ENCODE peak calls at places on chromosomes 11 and 22, in four cellular contexts. N, Q, U and T are unnamed samples.

GRCh38 chr22:30968015-30968923 is at the start of gene MORC2:
- DNase-seq in N (no peak), Q (peak), U (peak), T (no peak)

GRCh38 chr11:83865636-83866461 is 579.7 kb upstream of the CCDC90B start:
- DNase-seq in N (no peak), Q (no peak), U (no peak), T (no peak)

GRCh38 chr11:129460714-129461113 is 85.1 kb downstream of the BARX2 start:
- DNase-seq in N (no peak), Q (peak), U (no peak), T (no peak)

GRCh38 chr11:116782728-116783127 is 5.1 kb downstream of the ZPR1 start:
- DNase-seq in N (no peak), Q (no peak), U (no peak), T (no peak)

GRCh38 chr11:72556433-72556832 is 117.8 kb downstream of the PDE2A start:
- DNase-seq in N (no peak), Q (no peak), U (no peak), T (no peak)

GRCh38 chr11:93570759-93571413 is 27.7 kb upstream of the SMCO4 start:
- DNase-seq in N (no peak), Q (peak), U (no peak), T (no peak)

GRCh38 chr11:92417326-92417725 is 192.7 kb downstream of the FAT3 start:
- DNase-seq in N (no peak), Q (no peak), U (no peak), T (no peak)

GRCh38 chr11:105609832-105610781 is at the start of gene GRIA4:
- DNase-seq in N (no peak), Q (no peak), U (no peak), T (no peak)

GRCh38 chr11:31772412-31772811 is 38.7 kb downstream of the PAX6 start:
- DNase-seq in N (no peak), Q (no peak), U (no peak), T (no peak)

GRCh38 chr11:18650859-18651557 is 16.9 kb upstream of the SPTY2D1 start:
- DNase-seq in N (peak), Q (peak), U (peak), T (no peak)

GRCh38 chr11:12746593-12747097 is 72.4 kb downstream of the TEAD1 start:
- DNase-seq in N (peak), Q (peak), U (peak), T (no peak)

GRCh38 chr11:118343981-118344521 is at the start of gene CD3G:
- DNase-seq in N (no peak), Q (no peak), U (no peak), T (no peak)
- TF ChIP-seq SIN3A in N (no peak), Q (no peak), U (no peak), T (no peak)

DNA sequence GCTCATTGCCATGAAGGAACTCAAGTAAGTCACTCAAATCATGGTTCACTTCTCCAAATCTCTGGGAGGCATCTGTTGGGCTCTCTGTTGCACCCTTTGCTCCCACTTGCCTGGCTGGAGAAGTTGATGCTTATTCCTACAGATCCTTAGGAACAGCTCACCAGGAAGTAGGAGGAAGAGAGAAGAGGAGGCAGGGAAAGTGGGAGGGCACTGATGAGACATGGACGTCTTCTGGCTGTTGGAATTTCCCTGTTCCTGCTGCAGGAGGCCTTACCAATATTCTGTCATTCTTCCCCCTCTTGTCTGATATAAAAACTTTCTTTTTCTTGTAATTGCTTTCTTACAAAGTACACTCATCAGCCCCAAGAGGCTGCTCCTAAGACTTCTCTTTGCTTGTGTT is 13.6 kb downstream of the POLR2F start:
- DNase-seq in N (no peak), Q (no peak), U (no peak), T (no peak)
- TF ChIP-seq TCF7L2 in N (no peak), Q (no peak), U (no peak), T (no peak)

GRCh38 chr11:11146830-11147229 is 206.2 kb downstream of the CSNK2A3 start:
- DNase-seq in N (no peak), Q (no peak), U (no peak), T (no peak)

GRCh38 chr11:11148598-11148997 is 204.5 kb downstream of the CSNK2A3 start:
- DNase-seq in N (no peak), Q (no peak), U (no peak), T (no peak)

GRCh38 chr11:11152877-11153276 is 200.2 kb downstream of the CSNK2A3 start:
- DNase-seq in N (no peak), Q (no peak), U (no peak), T (no peak)

GRCh38 chr11:11148104-11148509 is 204.9 kb downstream of the CSNK2A3 start:
- DNase-seq in N (no peak), Q (no peak), U (peak), T (no peak)

GRCh38 chr11:11149671-11150459 is 203.2 kb downstream of the CSNK2A3 start:
- DNase-seq in N (no peak), Q (no peak), U (no peak), T (no peak)
- TF ChIP-seq SIN3A in N (no peak), Q (no peak), U (no peak), T (no peak)

DNA sequence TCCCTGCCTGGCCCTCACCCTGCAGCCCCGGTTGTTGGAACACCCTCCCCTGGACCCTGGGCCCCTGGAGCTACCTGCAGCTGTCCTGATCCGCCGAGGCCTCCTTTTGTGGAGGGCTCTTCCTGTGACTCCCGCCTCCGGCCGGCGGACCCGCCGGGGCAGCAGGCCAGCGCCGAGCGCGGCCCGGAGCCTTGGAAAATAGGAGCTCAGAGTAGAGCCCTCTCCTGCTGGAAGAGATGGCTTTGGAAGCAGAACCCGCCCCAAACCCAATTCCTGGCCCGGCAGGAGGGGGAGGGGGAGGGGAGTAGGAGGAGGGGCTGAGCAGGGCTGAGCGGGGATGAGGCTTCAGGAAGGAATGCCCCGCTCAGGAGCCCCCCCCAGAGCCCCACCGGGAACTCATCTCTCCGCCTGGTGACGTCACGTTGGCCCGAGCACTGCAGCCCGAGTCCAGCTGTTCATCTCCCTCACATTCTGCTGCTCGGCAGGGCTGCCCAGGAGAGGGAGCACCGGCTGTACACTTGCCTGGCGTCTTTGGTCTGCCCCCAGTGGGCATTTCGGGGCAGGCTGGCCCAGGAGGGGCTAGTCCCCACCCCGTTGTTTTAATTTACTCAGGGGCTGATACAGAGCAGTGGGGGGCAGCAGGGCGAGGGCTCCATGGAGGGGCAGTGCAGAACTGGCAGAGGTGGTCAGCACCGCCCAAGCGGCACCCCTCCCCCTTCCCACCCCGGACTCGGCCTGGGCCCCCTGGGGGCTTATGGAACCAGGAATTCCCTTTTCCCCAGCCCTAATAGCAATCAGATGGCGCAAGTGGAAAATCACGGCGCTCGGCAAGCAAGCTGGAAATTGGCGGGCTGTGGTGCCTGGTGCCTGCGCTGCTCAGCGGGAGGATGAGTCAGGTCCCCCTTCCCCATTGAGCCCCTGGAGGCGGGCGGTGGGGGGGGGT is at the start of gene MRGPRF:
- DNase-seq in N (no peak), Q (no peak), U (no peak), T (no peak)
- TF ChIP-seq TCF7L2 in N (no peak), Q (no peak), U (no peak), T (no peak)

DNA sequence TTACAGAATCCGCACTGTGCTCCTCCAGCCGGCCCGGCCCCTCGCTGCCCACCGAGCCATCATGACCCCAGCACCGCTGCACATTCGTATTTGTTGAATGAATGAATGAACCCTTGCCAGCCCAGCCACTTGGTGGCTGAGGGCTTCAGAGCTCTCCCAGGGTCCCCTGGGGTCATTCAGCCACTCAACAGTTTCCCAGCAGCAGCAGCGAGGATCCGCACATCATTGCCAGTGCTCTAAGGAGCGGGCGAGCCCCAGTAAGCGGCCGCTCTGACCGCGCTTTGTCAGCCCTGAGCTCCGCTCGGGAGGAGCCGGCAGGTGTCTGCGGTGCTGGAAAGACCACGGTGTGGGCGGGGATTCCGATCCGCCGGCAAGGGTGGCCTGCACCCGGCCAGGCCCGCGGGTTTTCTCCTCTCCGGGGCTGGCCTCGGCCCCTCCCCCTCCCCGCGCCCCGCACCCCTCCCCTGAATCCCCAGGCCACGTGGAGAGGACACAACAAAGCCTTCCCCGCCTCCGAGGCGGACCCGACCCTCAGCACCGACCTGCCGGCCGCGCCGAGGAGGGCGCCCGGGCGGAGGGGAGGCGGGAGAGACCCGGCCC is 563 bp downstream of the BID start:
- DNase-seq in N (no peak), Q (peak), U (peak), T (no peak)
- TF ChIP-seq SIN3A in N (no peak), Q (peak), U (peak), T (no peak)

GRCh38 chr11:135033545-135033944 is 621.5 kb upstream of the B3GAT1 start:
- DNase-seq in N (no peak), Q (peak), U (no peak), T (no peak)
- TF ChIP-seq TCF7L2 in N (no peak), Q (no peak), U (no peak), T (no peak)

GRCh38 chr11:88170680-88171079 is 4.6 kb downstream of the RAB38 start:
- DNase-seq in N (no peak), Q (no peak), U (no peak), T (no peak)

GRCh38 chr11:88169481-88169880 is 5.8 kb downstream of the RAB38 start:
- DNase-seq in N (no peak), Q (no peak), U (no peak), T (no peak)

GRCh38 chr11:88167853-88168252 is 7.4 kb downstream of the RAB38 start:
- DNase-seq in N (no peak), Q (no peak), U (no peak), T (no peak)

GRCh38 chr11:88171982-88172381 is 3.3 kb downstream of the RAB38 start:
- DNase-seq in N (no peak), Q (no peak), U (no peak), T (no peak)

GRCh38 chr11:88169881-88170280 is 5.4 kb downstream of the RAB38 start:
- DNase-seq in N (no peak), Q (no peak), U (no peak), T (no peak)
- TF ChIP-seq SIN3A in N (no peak), Q (no peak), U (no peak), T (no peak)

GRCh38 chr11:71080239-71081097 is 171.9 kb downstream of the SHANK2 start:
- DNase-seq in N (peak), Q (peak), U (peak), T (peak)

GRCh38 chr11:71078482-71078881 is 173.9 kb downstream of the SHANK2 start:
- DNase-seq in N (peak), Q (no peak), U (no peak), T (no peak)

GRCh38 chr11:71081704-71082230 is 170.6 kb downstream of the SHANK2 start:
- DNase-seq in N (no peak), Q (no peak), U (no peak), T (no peak)

GRCh38 chr11:71082454-71082853 is 169.9 kb downstream of the SHANK2 start:
- DNase-seq in N (no peak), Q (no peak), U (no peak), T (no peak)

DNA sequence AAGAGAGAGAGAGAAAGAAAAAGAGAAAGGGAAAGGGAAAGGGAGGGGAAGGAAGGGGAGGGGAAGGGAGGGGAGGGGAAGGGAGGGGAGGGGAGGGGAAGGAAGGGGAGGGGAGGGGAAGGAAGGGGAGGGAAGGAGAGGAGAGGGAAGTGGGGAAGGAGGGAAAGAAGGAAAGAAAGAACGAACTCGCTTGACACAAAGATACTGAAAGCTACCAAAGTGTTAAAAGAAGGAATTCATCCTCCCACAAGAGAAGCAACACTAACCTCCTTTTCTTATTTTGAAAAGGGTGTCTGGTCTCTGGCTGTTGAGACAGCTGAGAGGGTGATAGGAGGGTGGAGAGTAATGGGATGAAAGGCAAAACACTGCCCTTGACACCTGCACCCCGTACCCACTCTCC is 172.6 kb downstream of the SHANK2 start:
- DNase-seq in N (no peak), Q (no peak), U (no peak), T (no peak)
- TF ChIP-seq TCF7L2 in N (no peak), Q (no peak), U (no peak), T (no peak)

DNA sequence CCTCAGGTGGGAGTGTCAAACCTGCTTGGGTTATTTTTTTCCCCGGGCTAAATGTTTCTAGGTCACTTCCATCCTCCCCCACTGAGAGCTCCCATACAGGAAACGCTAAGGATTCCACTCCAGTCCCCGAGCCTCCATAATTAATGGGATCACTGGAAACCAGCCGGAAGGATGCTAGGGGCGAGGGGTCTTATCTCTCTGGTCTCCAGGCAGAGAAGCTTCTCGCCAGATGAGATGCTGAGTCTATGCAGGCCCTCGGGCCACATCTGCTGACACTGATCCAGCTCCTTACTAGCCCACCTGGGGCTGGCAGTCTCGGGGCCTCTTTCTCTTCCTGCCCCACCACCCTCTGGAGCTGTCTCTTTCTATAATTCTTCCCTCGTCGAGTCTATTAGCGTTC is 125.9 kb upstream of the SYT13 start:
- DNase-seq in N (no peak), Q (no peak), U (no peak), T (no peak)
- TF ChIP-seq SIN3A in N (no peak), Q (no peak), U (no peak), T (no peak)